ENCODE peak calls at places on chromosome X, in five cellular contexts. One of them, this sample, is unnamed.

GRCh38 chrX:13432376-13432775 is 112.5 kb upstream of the ATXN3L start:
- DNase-seq in DMS 273 treated with DMSO at 0.1 percent for 48 hours: no peak
- DNase-seq in mesothelial cell of epicardium: no peak
- DNase-seq in NCI-H69: no peak
- DNase-seq in IMR-90: peak; percentile 98
- DNase-seq in this sample: peak; percentile 30

GRCh38 chrX:21798677-21799219 is 40.7 kb upstream of the MBTPS2 start:
- DNase-seq in DMS 273 treated with DMSO at 0.1 percent for 48 hours: peak; percentile 22
- DNase-seq in mesothelial cell of epicardium: no peak
- DNase-seq in NCI-H69: peak; percentile 82
- DNase-seq in IMR-90: peak; percentile 28
- DNase-seq in this sample: no peak

GRCh38 chrX:115562492-115562872 is 1.5 kb downstream of the PLS3 start:
- DNase-seq in DMS 273 treated with DMSO at 0.1 percent for 48 hours: no peak
- DNase-seq in mesothelial cell of epicardium: no peak
- DNase-seq in NCI-H69: no peak
- DNase-seq in IMR-90: peak; percentile 51
- DNase-seq in this sample: peak; percentile 40

GRCh38 chrX:153873282-153874090 is 12.5 kb downstream of the L1CAM start:
- DNase-seq in DMS 273 treated with DMSO at 0.1 percent for 48 hours: no peak
- DNase-seq in mesothelial cell of epicardium: no peak
- DNase-seq in NCI-H69: peak; percentile 66
- DNase-seq in IMR-90: no peak
- DNase-seq in this sample: peak; percentile 52

GRCh38 chrX:121987835-121988234 is 940.4 kb downstream of the GLUD2 start:
- DNase-seq in DMS 273 treated with DMSO at 0.1 percent for 48 hours: no peak
- DNase-seq in mesothelial cell of epicardium: no peak
- DNase-seq in NCI-H69: no peak
- DNase-seq in IMR-90: no peak
- DNase-seq in this sample: no peak

GRCh38 chrX:48971325-48972213 is at the start of gene KCND1:
- DNase-seq in DMS 273 treated with DMSO at 0.1 percent for 48 hours: no peak
- DNase-seq in mesothelial cell of epicardium: peak; percentile 41
- DNase-seq in NCI-H69: peak; percentile 66
- DNase-seq in IMR-90: peak; percentile 46
- DNase-seq in this sample: peak; percentile 53

GRCh38 chrX:14946721-14947120 is 73.5 kb downstream of the MOSPD2 start:
- DNase-seq in DMS 273 treated with DMSO at 0.1 percent for 48 hours: no peak
- DNase-seq in mesothelial cell of epicardium: no peak
- DNase-seq in NCI-H69: peak; percentile 42
- DNase-seq in IMR-90: no peak
- DNase-seq in this sample: no peak

GRCh38 chrX:24927372-24927771 is 88.4 kb downstream of the ARX start:
- DNase-seq in DMS 273 treated with DMSO at 0.1 percent for 48 hours: no peak
- DNase-seq in mesothelial cell of epicardium: no peak
- DNase-seq in NCI-H69: peak; percentile 8
- DNase-seq in IMR-90: no peak
- DNase-seq in this sample: no peak

GRCh38 chrX:25022499-25023325 is 6.9 kb upstream of the ARX start:
- DNase-seq in DMS 273 treated with DMSO at 0.1 percent for 48 hours: no peak
- DNase-seq in mesothelial cell of epicardium: no peak
- DNase-seq in NCI-H69: no peak
- DNase-seq in IMR-90: no peak
- DNase-seq in this sample: no peak

GRCh38 chrX:154059729-154060245 is 37.7 kb downstream of the MECP2 start:
- DNase-seq in DMS 273 treated with DMSO at 0.1 percent for 48 hours: no peak
- DNase-seq in mesothelial cell of epicardium: no peak
- DNase-seq in NCI-H69: no peak
- DNase-seq in IMR-90: no peak
- DNase-seq in this sample: no peak

GRCh38 chrX:72110051-72110926 is 21.4 kb downstream of the RTL5 start:
- DNase-seq in DMS 273 treated with DMSO at 0.1 percent for 48 hours: no peak
- DNase-seq in mesothelial cell of epicardium: no peak
- DNase-seq in NCI-H69: no peak
- DNase-seq in IMR-90: no peak
- DNase-seq in this sample: peak; percentile 71

GRCh38 chrX:92213781-92214180 is 434.6 kb downstream of the PCDH11X start:
- DNase-seq in DMS 273 treated with DMSO at 0.1 percent for 48 hours: peak; percentile 74
- DNase-seq in mesothelial cell of epicardium: no peak
- DNase-seq in NCI-H69: peak; percentile 56
- DNase-seq in IMR-90: peak; percentile 10
- DNase-seq in this sample: no peak

GRCh38 chrX:114626323-114626722 is 42.4 kb downstream of the HTR2C start:
- DNase-seq in DMS 273 treated with DMSO at 0.1 percent for 48 hours: no peak
- DNase-seq in mesothelial cell of epicardium: no peak
- DNase-seq in NCI-H69: peak; percentile 4
- DNase-seq in IMR-90: peak; percentile 3
- DNase-seq in this sample: peak; percentile 4

GRCh38 chrX:132631579-132632232 is 142.9 kb upstream of the MBNL3 start:
- DNase-seq in DMS 273 treated with DMSO at 0.1 percent for 48 hours: peak; percentile 27
- DNase-seq in mesothelial cell of epicardium: no peak
- DNase-seq in NCI-H69: peak; percentile 4
- DNase-seq in IMR-90: peak; percentile 40
- DNase-seq in this sample: peak; percentile 54

GRCh38 chrX:153460826-153461225 is 9.6 kb downstream of the HAUS7 start:
- DNase-seq in DMS 273 treated with DMSO at 0.1 percent for 48 hours: peak; percentile 46
- DNase-seq in mesothelial cell of epicardium: peak; percentile 60
- DNase-seq in NCI-H69: peak; percentile 45
- DNase-seq in IMR-90: peak; percentile 39
- DNase-seq in this sample: peak; percentile 72

GRCh38 chrX:54479471-54480122 is 16.4 kb downstream of the FGD1 start:
- DNase-seq in DMS 273 treated with DMSO at 0.1 percent for 48 hours: peak; percentile 83
- DNase-seq in mesothelial cell of epicardium: no peak
- DNase-seq in NCI-H69: peak; percentile 86
- DNase-seq in IMR-90: no peak
- DNase-seq in this sample: peak; percentile 77

GRCh38 chrX:154804564-154804956 is 725 bp downstream of the MPP1 start:
- DNase-seq in DMS 273 treated with DMSO at 0.1 percent for 48 hours: no peak
- DNase-seq in mesothelial cell of epicardium: no peak
- DNase-seq in NCI-H69: peak; percentile 59
- DNase-seq in IMR-90: no peak
- DNase-seq in this sample: peak; percentile 9

GRCh38 chrX:13752646-13753045 is 18.1 kb downstream of the OFD1 start:
- DNase-seq in DMS 273 treated with DMSO at 0.1 percent for 48 hours: no peak
- DNase-seq in mesothelial cell of epicardium: no peak
- DNase-seq in NCI-H69: no peak
- DNase-seq in IMR-90: no peak
- DNase-seq in this sample: no peak

GRCh38 chrX:20361081-20361889 is 94.6 kb upstream of the RPS6KA3 start:
- DNase-seq in DMS 273 treated with DMSO at 0.1 percent for 48 hours: no peak
- DNase-seq in mesothelial cell of epicardium: no peak
- DNase-seq in NCI-H69: peak; percentile 42
- DNase-seq in IMR-90: peak; percentile 53
- DNase-seq in this sample: no peak

GRCh38 chrX:112766774-112767173 is 73.9 kb downstream of the AMOT start:
- DNase-seq in DMS 273 treated with DMSO at 0.1 percent for 48 hours: no peak
- DNase-seq in mesothelial cell of epicardium: no peak
- DNase-seq in NCI-H69: no peak
- DNase-seq in IMR-90: no peak
- DNase-seq in this sample: no peak

GRCh38 chrX:115652221-115652620 is 91.2 kb downstream of the PLS3 start:
- DNase-seq in DMS 273 treated with DMSO at 0.1 percent for 48 hours: no peak
- DNase-seq in mesothelial cell of epicardium: no peak
- DNase-seq in NCI-H69: no peak
- DNase-seq in IMR-90: no peak
- DNase-seq in this sample: no peak

GRCh38 chrX:70007946-70008345 is 41.8 kb downstream of the AWAT2 start:
- DNase-seq in DMS 273 treated with DMSO at 0.1 percent for 48 hours: no peak
- DNase-seq in mesothelial cell of epicardium: no peak
- DNase-seq in NCI-H69: no peak
- DNase-seq in IMR-90: no peak
- DNase-seq in this sample: no peak

GRCh38 chrX:14095702-14096101 is 66.0 kb upstream of the GEMIN8 start:
- DNase-seq in DMS 273 treated with DMSO at 0.1 percent for 48 hours: no peak
- DNase-seq in mesothelial cell of epicardium: peak; percentile 39
- DNase-seq in NCI-H69: no peak
- DNase-seq in IMR-90: peak; percentile 53
- DNase-seq in this sample: peak; percentile 77

GRCh38 chrX:117987376-117987775 is 129.2 kb downstream of the KLHL13 start:
- DNase-seq in DMS 273 treated with DMSO at 0.1 percent for 48 hours: no peak
- DNase-seq in mesothelial cell of epicardium: no peak
- DNase-seq in NCI-H69: no peak
- DNase-seq in IMR-90: peak; percentile 70
- DNase-seq in this sample: no peak

GRCh38 chrX:20461576-20461975 is 194.9 kb upstream of the RPS6KA3 start:
- DNase-seq in DMS 273 treated with DMSO at 0.1 percent for 48 hours: no peak
- DNase-seq in mesothelial cell of epicardium: no peak
- DNase-seq in NCI-H69: peak; percentile 10
- DNase-seq in IMR-90: peak; percentile 39
- DNase-seq in this sample: peak; percentile 21

This sample was measured in left kidney.